ENCODE peak calls at places on chromosomes 6 and 20, in ten cellular contexts. L is left ventricle myocardium superior; C is GM23248; W is NCI-H2107; Y is GM13976; J is activated T-helper 1 cell treated with Interleukin-2 at 50 U/mL for 16 hours; G is NCI-H510A treated with DMSO at 0.1 percent for 48 hours; U is astrocyte of the spinal cord; N is NCI-H2081; H is activated CD8-positive, alpha-beta memory T cell treated with anti-CD3 and anti-CD28 coated beads for 1 hour. X is an unnamed sample.

GRCh38 chr6:32113386-32114352 is 4.5 kb upstream of the TNXB start:
- DNase-seq in L (peak), C (peak), W (no peak), Y (no peak), J (no peak), G (no peak), U (peak), N (no peak), H (no peak), X (no peak)

GRCh38 chr6:159645659-159646058 is 47.4 kb downstream of the SOD2 start:
- DNase-seq in L (no peak), C (no peak), W (no peak), Y (no peak), J (no peak), G (no peak), U (no peak), N (no peak), H (no peak), X (no peak)

GRCh38 chr20:62368629-62369507 is 1.8 kb upstream of the LAMA5 start:
- DNase-seq in L (peak), C (peak), W (no peak), Y (peak), J (no peak), G (peak), U (peak), N (no peak), H (no peak), X (no peak)

GRCh38 chr20:37729909-37730308 is 36.1 kb downstream of the CTNNBL1 start:
- DNase-seq in L (no peak), C (peak), W (no peak), Y (no peak), J (no peak), G (no peak), U (peak), N (no peak), H (no peak), X (no peak)

GRCh38 chr20:25025986-25026605 is 31.8 kb downstream of the ACSS1 start:
- DNase-seq in L (no peak), C (no peak), W (no peak), Y (no peak), J (no peak), G (no peak), U (no peak), N (no peak), H (no peak), X (no peak)

GRCh38 chr6:111555041-111555440 is 50.6 kb downstream of the TRAF3IP2 start:
- DNase-seq in L (no peak), C (peak), W (no peak), Y (no peak), J (no peak), G (no peak), U (peak), N (no peak), H (no peak), X (no peak)

GRCh38 chr6:157317129-157317814 is 6.0 kb downstream of the TMEM242 start:
- DNase-seq in L (peak), C (peak), W (no peak), Y (no peak), J (no peak), G (no peak), U (peak), N (no peak), H (no peak), X (no peak)

GRCh38 chr6:13304580-13305255 is 23.6 kb downstream of the TBC1D7 start:
- DNase-seq in L (no peak), C (no peak), W (no peak), Y (peak), J (no peak), G (no peak), U (no peak), N (no peak), H (no peak), X (no peak)

GRCh38 chr6:125918681-125919566 is 37.6 kb upstream of the HINT3 start:
- DNase-seq in L (no peak), C (peak), W (peak), Y (peak), J (no peak), G (peak), U (peak), N (peak), H (no peak), X (no peak)

GRCh38 chr6:152401978-152402377 is 235.2 kb downstream of the SYNE1 start:
- DNase-seq in L (no peak), C (peak), W (no peak), Y (no peak), J (no peak), G (no peak), U (peak), N (no peak), H (no peak), X (no peak)

GRCh38 chr6:95216560-95216959 is 360.8 kb upstream of the MANEA start:
- DNase-seq in L (no peak), C (no peak), W (no peak), Y (no peak), J (no peak), G (no peak), U (no peak), N (no peak), H (no peak), X (no peak)

GRCh38 chr20:9985773-9986172 is 49.0 kb upstream of the ANKEF1 start:
- DNase-seq in L (no peak), C (no peak), W (no peak), Y (no peak), J (no peak), G (no peak), U (no peak), N (no peak), H (no peak), X (no peak)

GRCh38 chr6:150813993-150814359 is 51.5 kb upstream of the MTHFD1L start:
- DNase-seq in L (no peak), C (peak), W (no peak), Y (peak), J (no peak), G (no peak), U (peak), N (no peak), H (no peak), X (no peak)

GRCh38 chr20:57988422-57988821 is 240.0 kb downstream of the ANKRD60 start:
- DNase-seq in L (no peak), C (no peak), W (no peak), Y (no peak), J (no peak), G (no peak), U (no peak), N (no peak), H (no peak), X (no peak)

GRCh38 chr20:52490715-52491430 is 299.3 kb upstream of the ZFP64 start:
- DNase-seq in L (no peak), C (peak), W (no peak), Y (no peak), J (no peak), G (peak), U (peak), N (no peak), H (no peak), X (no peak)

GRCh38 chr6:39172377-39172757 is 56.9 kb downstream of the KCNK5 start:
- DNase-seq in L (no peak), C (no peak), W (no peak), Y (no peak), J (no peak), G (no peak), U (no peak), N (no peak), H (no peak), X (no peak)

GRCh38 chr6:156262014-156262413 is 515.2 kb upstream of the ARID1B start:
- DNase-seq in L (no peak), C (no peak), W (peak), Y (no peak), J (no peak), G (no peak), U (no peak), N (peak), H (no peak), X (no peak)

GRCh38 chr6:167733740-167734661 is 92.7 kb upstream of the AFDN start:
- DNase-seq in L (no peak), C (peak), W (no peak), Y (no peak), J (no peak), G (peak), U (peak), N (no peak), H (no peak), X (no peak)

GRCh38 chr20:17225891-17226409 is 890 bp upstream of the PCSK2 start:
- DNase-seq in L (peak), C (peak), W (no peak), Y (peak), J (no peak), G (peak), U (no peak), N (peak), H (no peak), X (no peak)

GRCh38 chr6:110534731-110535164 is 58.3 kb upstream of the SLC22A16 start:
- DNase-seq in L (no peak), C (peak), W (no peak), Y (no peak), J (no peak), G (no peak), U (peak), N (no peak), H (no peak), X (no peak)

GRCh38 chr6:15417811-15418210 is 171.9 kb downstream of the JARID2 start:
- DNase-seq in L (no peak), C (peak), W (no peak), Y (no peak), J (no peak), G (no peak), U (peak), N (no peak), H (no peak), X (no peak)

GRCh38 chr6:145199961-145200360 is 535.4 kb downstream of the EPM2A start:
- DNase-seq in L (no peak), C (peak), W (no peak), Y (no peak), J (no peak), G (no peak), U (peak), N (no peak), H (no peak), X (no peak)

GRCh38 chr6:3356824-3357420 is 98.2 kb downstream of the PSMG4 start:
- DNase-seq in L (no peak), C (peak), W (no peak), Y (no peak), J (no peak), G (peak), U (no peak), N (no peak), H (no peak), X (no peak)

GRCh38 chr6:116763048-116763447 is 2.5 kb downstream of the FAM162B start:
- DNase-seq in L (no peak), C (no peak), W (no peak), Y (no peak), J (no peak), G (no peak), U (no peak), N (no peak), H (no peak), X (no peak)

GRCh38 chr6:47428746-47429664 is 48.6 kb upstream of the CD2AP start:
- DNase-seq in L (no peak), C (no peak), W (no peak), Y (no peak), J (no peak), G (no peak), U (no peak), N (no peak), H (no peak), X (no peak)

GRCh38 chr6:43990627-43991619 is 136.3 kb downstream of the MRPL14 start:
- DNase-seq in L (no peak), C (peak), W (no peak), Y (no peak), J (no peak), G (peak), U (peak), N (no peak), H (no peak), X (no peak)

GRCh38 chr20:22542427-22542826 is 41.9 kb downstream of the FOXA2 start:
- DNase-seq in L (no peak), C (no peak), W (no peak), Y (no peak), J (no peak), G (no peak), U (no peak), N (no peak), H (no peak), X (no peak)

GRCh38 chr6:21327326-21328140 is 266.0 kb upstream of the SOX4 start:
- DNase-seq in L (no peak), C (no peak), W (peak), Y (no peak), J (no peak), G (peak), U (no peak), N (no peak), H (no peak), X (no peak)

GRCh38 chr6:111087871-111088667 is 766 bp downstream of the SLC16A10 start:
- DNase-seq in L (peak), C (peak), W (no peak), Y (peak), J (peak), G (peak), U (no peak), N (no peak), H (peak), X (peak)

GRCh38 chr20:23550227-23550626 is 18.1 kb downstream of the CST9L start:
- DNase-seq in L (no peak), C (no peak), W (no peak), Y (no peak), J (no peak), G (no peak), U (no peak), N (no peak), H (no peak), X (no peak)

GRCh38 chr6:165439928-165440554 is 130.6 kb upstream of the C6orf118 start:
- DNase-seq in L (no peak), C (peak), W (no peak), Y (peak), J (no peak), G (peak), U (peak), N (no peak), H (no peak), X (no peak)

GRCh38 chr20:48098866-48099265 is 313.6 kb upstream of the SULF2 start:
- DNase-seq in L (no peak), C (no peak), W (no peak), Y (no peak), J (no peak), G (no peak), U (peak), N (no peak), H (no peak), X (no peak)

GRCh38 chr6:105883966-105884365 is 202.2 kb upstream of the PRDM1 start:
- DNase-seq in L (no peak), C (no peak), W (no peak), Y (no peak), J (no peak), G (no peak), U (no peak), N (no peak), H (no peak), X (no peak)